ENCODE peak calls at places on chromosome 9, in nine cellular contexts. C, L, N, Q, P, W, M, S and K are unnamed samples.

GRCh38 chr9:125440411-125440810 is 178.8 kb downstream of the GAPVD1 start:
- DNase-seq in C (no peak), L (no peak), N (no peak), Q (no peak), P (no peak), W (no peak), M (no peak), S (no peak), K (no peak)

GRCh38 chr9:86470326-86470725 is 116.1 kb upstream of the TUT7 start:
- DNase-seq in C (no peak), L (no peak), N (no peak), Q (no peak), P (no peak), W (peak), M (no peak), S (no peak), K (no peak)

GRCh38 chr9:136576269-136576626 is 30.4 kb upstream of the NOTCH1 start:
- DNase-seq in C (no peak), L (no peak), N (no peak), Q (no peak), P (peak), W (no peak), M (no peak), S (no peak), K (peak)

GRCh38 chr9:6214451-6214850 is 1.2 kb upstream of the IL33 start:
- DNase-seq in C (no peak), L (no peak), N (no peak), Q (no peak), P (no peak), W (peak), M (no peak), S (no peak), K (peak)

GRCh38 chr9:122810306-122810946 is 10.5 kb downstream of the OR1K1 start:
- DNase-seq in C (peak), L (peak), N (peak), Q (peak), P (peak), W (peak), M (peak), S (no peak), K (peak)

GRCh38 chr9:16915126-16915831 is 44.8 kb upstream of the BNC2 start:
- DNase-seq in C (no peak), L (no peak), N (no peak), Q (no peak), P (no peak), W (peak), M (peak), S (no peak), K (no peak)

GRCh38 chr9:2727966-2728613 is 10.8 kb downstream of the KCNV2 start:
- DNase-seq in C (peak), L (no peak), N (peak), Q (peak), P (no peak), W (peak), M (peak), S (no peak), K (no peak)

GRCh38 chr9:36450110-36450732 is 50.2 kb upstream of the RNF38 start:
- DNase-seq in C (peak), L (no peak), N (peak), Q (peak), P (peak), W (peak), M (peak), S (no peak), K (no peak)

GRCh38 chr9:127918201-127919107 is 1.6 kb upstream of the ST6GALNAC4 start:
- DNase-seq in C (no peak), L (no peak), N (no peak), Q (peak), P (no peak), W (peak), M (no peak), S (no peak), K (no peak)

GRCh38 chr9:16425572-16425971 is 444.9 kb downstream of the BNC2 start:
- DNase-seq in C (no peak), L (no peak), N (peak), Q (no peak), P (no peak), W (no peak), M (no peak), S (no peak), K (peak)

GRCh38 chr9:137305788-137306545 is 3.9 kb upstream of the NRARP start:
- DNase-seq in C (peak), L (no peak), N (no peak), Q (no peak), P (no peak), W (no peak), M (no peak), S (no peak), K (no peak)

GRCh38 chr9:14466429-14466818 is 152.5 kb upstream of the NFIB start:
- DNase-seq in C (no peak), L (no peak), N (no peak), Q (no peak), P (no peak), W (no peak), M (no peak), S (no peak), K (no peak)

GRCh38 chr9:133237271-133237731 is 28.3 kb upstream of the OBP2B start:
- DNase-seq in C (no peak), L (no peak), N (peak), Q (no peak), P (no peak), W (peak), M (no peak), S (no peak), K (no peak)

GRCh38 chr9:135046156-135047025 is 41.1 kb upstream of the OLFM1 start:
- DNase-seq in C (no peak), L (no peak), N (no peak), Q (no peak), P (no peak), W (no peak), M (no peak), S (no peak), K (no peak)

GRCh38 chr9:134325096-134325812 is 1.0 kb upstream of the RXRA start:
- DNase-seq in C (peak), L (no peak), N (no peak), Q (peak), P (peak), W (no peak), M (no peak), S (no peak), K (peak)

GRCh38 chr9:4114569-4115505 is 185.0 kb downstream of the GLIS3 start:
- DNase-seq in C (no peak), L (no peak), N (peak), Q (no peak), P (no peak), W (peak), M (no peak), S (no peak), K (peak)

GRCh38 chr9:110622368-110622767 is 42.8 kb upstream of the SVEP1 start:
- DNase-seq in C (no peak), L (no peak), N (no peak), Q (no peak), P (no peak), W (no peak), M (no peak), S (no peak), K (no peak)

GRCh38 chr9:130962418-130963316 is 23.6 kb upstream of the FIBCD1 start:
- DNase-seq in C (no peak), L (no peak), N (peak), Q (no peak), P (peak), W (peak), M (no peak), S (peak), K (peak)

GRCh38 chr9:116566677-116567488 is 120.2 kb upstream of the TRIM32 start:
- DNase-seq in C (no peak), L (no peak), N (no peak), Q (no peak), P (peak), W (no peak), M (no peak), S (no peak), K (no peak)

GRCh38 chr9:4929917-4930316 is 55.2 kb upstream of the JAK2 start:
- DNase-seq in C (no peak), L (no peak), N (no peak), Q (no peak), P (no peak), W (no peak), M (no peak), S (no peak), K (peak)

GRCh38 chr9:115969096-115969495 is 184.5 kb upstream of the PAPPA start:
- DNase-seq in C (no peak), L (no peak), N (no peak), Q (no peak), P (no peak), W (no peak), M (no peak), S (no peak), K (peak)

GRCh38 chr9:111957856-111958631 is 61.4 kb downstream of the UGCG start:
- DNase-seq in C (no peak), L (no peak), N (peak), Q (peak), P (no peak), W (peak), M (no peak), S (no peak), K (peak)

GRCh38 chr9:135134253-135135028 is 47.0 kb downstream of the OLFM1 start:
- DNase-seq in C (no peak), L (no peak), N (no peak), Q (no peak), P (no peak), W (no peak), M (no peak), S (no peak), K (no peak)

GRCh38 chr9:15999422-16000339 is 446.8 kb downstream of the CCDC171 start:
- DNase-seq in C (no peak), L (no peak), N (peak), Q (peak), P (peak), W (peak), M (no peak), S (no peak), K (peak)

GRCh38 chr9:70865471-70865870 is 255.9 kb downstream of the TRPM3 start:
- DNase-seq in C (no peak), L (no peak), N (no peak), Q (peak), P (no peak), W (no peak), M (no peak), S (no peak), K (no peak)